ENCODE peak calls at places on chromosomes 16 and 17, in six cellular contexts. J is body of pancreas; L is HCT116; U is CD4-positive, CD25-positive, alpha-beta regulatory T cell; C is ovary; K is fibroblast of lung. M is an unnamed sample.

GRCh38 chr16:67198238-67198734 is 645 bp upstream of the ELMO3 start:
- DNase-seq in L (peak; percentile 64), J (peak; percentile 55), K (peak; percentile 24), U (no peak), C (peak; percentile 44), M (peak; percentile 66)

GRCh38 chr16:637081-638018 is 1.2 kb upstream of the METTL26 start:
- DNase-seq in J (peak; percentile 93), K (peak; percentile 78), U (peak; percentile 81), C (peak; percentile 91), L (no peak), M (peak; percentile 95)

GRCh38 chr17:52986056-52986662 is 827.6 kb upstream of the CA10 start:
- DNase-seq in L (no peak), J (no peak), C (no peak), U (no peak), K (no peak), M (no peak)

GRCh38 chr17:63550816-63551639 is 751 bp downstream of the DCAF7 start:
- DNase-seq in L (no peak), K (peak; percentile 58), C (no peak), U (no peak), J (peak; percentile 13), M (peak; percentile 32)

GRCh38 chr17:43779145-43780125 is 658 bp upstream of the DUSP3 start:
- DNase-seq in L (peak; percentile 34), K (no peak), C (no peak), U (no peak), J (no peak), M (no peak)

GRCh38 chr16:82655315-82655714 is 28.5 kb downstream of the CDH13 start:
- DNase-seq in U (peak; percentile 64), K (peak; percentile 93), C (no peak), L (no peak), J (peak; percentile 15), M (no peak)

GRCh38 chr16:81170824-81171223 is 67.7 kb upstream of the BCO1 start:
- DNase-seq in J (no peak), C (no peak), U (no peak), K (no peak), L (no peak), M (no peak)

GRCh38 chr16:1126577-1126976 is 26.3 kb upstream of the CACNA1H start:
- DNase-seq in C (no peak), U (no peak), L (no peak), J (no peak), K (no peak), M (no peak)

GRCh38 chr17:49565948-49566491 is 9.7 kb upstream of the NXPH3 start:
- DNase-seq in C (peak; percentile 78), K (peak; percentile 5), L (no peak), U (no peak), J (peak; percentile 86), M (peak; percentile 91)

GRCh38 chr16:66935319-66936011 is at the start of gene CES2:
- DNase-seq in J (peak; percentile 82), L (no peak), U (peak; percentile 5), K (peak; percentile 46), C (peak; percentile 49), M (peak; percentile 50)

GRCh38 chr16:31476305-31477219 is 4.6 kb downstream of the TGFB1I1 start:
- DNase-seq in L (no peak), J (peak; percentile 94), C (no peak), U (peak; percentile 81), K (no peak), M (peak; percentile 82)

GRCh38 chr16:11093578-11094074 is 149.3 kb downstream of the CLEC16A start:
- DNase-seq in J (no peak), U (no peak), K (no peak), C (no peak), L (no peak), M (no peak)

GRCh38 chr17:79388556-79389295 is 222.1 kb downstream of the RBFOX3 start:
- DNase-seq in L (peak; percentile 18), U (no peak), K (peak; percentile 19), C (peak; percentile 32), J (peak; percentile 79), M (peak; percentile 74)

GRCh38 chr17:80666867-80667266 is 122.2 kb downstream of the RPTOR start:
- DNase-seq in K (peak; percentile 34), U (no peak), L (no peak), J (no peak), C (no peak), M (no peak)

GRCh38 chr17:82574041-82574440 is 54.5 kb downstream of the FOXK2 start:
- DNase-seq in U (no peak), K (no peak), L (no peak), J (no peak), C (no peak), M (no peak)

GRCh38 chr17:80339118-80339517 is 75.8 kb upstream of the ENDOV start:
- DNase-seq in J (no peak), U (no peak), C (no peak), L (no peak), K (no peak), M (no peak)

GRCh38 chr17:66359351-66359750 is 56.9 kb downstream of the PRKCA start:
- DNase-seq in J (no peak), C (no peak), L (no peak), U (no peak), K (no peak), M (no peak)

DNA sequence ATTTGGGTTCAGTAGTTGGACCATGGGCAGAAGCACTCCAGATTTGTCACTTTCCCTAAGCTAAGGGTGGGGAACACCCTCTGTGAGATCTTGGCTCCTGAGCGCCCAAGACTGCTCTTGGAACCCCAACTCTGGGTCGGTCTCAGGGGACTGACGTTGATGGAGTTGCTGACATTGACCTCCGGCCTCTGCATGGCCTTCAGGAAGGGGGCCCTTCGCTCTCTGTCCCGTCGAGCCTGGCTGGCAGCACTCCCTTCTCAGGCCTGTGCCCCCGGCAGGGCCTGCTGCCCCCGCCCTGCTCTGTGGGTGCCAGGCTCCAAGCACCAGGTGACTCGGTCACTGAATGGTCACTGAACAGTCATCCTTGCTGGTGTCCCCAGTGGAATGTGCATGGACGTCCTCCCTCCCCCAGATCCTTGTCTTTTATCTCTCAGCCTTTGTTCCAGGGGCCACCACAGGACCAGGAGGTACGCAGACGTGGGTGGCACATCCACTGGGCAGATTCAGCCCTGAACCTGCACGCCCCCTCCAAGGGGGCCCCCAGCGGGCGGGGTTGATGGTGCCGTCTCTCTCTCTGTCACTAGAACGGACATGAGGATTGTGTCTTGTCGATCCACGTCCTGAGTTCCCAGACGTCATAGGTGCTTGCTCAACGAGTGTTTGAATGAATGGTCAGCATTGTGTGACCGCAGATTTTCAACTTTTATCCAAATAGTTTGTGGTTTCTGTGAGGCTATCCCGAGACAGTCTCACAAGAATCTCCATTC is 314.5 kb downstream of the SEC14L1 start:
- DNase-seq in K (peak; percentile 99), C (no peak), L (no peak), J (no peak), U (no peak), M (peak; percentile 66)
- H3K9me3 ChIP-seq in K (no peaks in the 10 kb centered on the region), C (no peaks in the 10 kb centered on the region), L (no peaks in the 10 kb centered on the region), J (no peaks in the 10 kb centered on the region), U (no peaks in the 10 kb centered on the region), M (no peaks in the 10 kb centered on the region)

DNA sequence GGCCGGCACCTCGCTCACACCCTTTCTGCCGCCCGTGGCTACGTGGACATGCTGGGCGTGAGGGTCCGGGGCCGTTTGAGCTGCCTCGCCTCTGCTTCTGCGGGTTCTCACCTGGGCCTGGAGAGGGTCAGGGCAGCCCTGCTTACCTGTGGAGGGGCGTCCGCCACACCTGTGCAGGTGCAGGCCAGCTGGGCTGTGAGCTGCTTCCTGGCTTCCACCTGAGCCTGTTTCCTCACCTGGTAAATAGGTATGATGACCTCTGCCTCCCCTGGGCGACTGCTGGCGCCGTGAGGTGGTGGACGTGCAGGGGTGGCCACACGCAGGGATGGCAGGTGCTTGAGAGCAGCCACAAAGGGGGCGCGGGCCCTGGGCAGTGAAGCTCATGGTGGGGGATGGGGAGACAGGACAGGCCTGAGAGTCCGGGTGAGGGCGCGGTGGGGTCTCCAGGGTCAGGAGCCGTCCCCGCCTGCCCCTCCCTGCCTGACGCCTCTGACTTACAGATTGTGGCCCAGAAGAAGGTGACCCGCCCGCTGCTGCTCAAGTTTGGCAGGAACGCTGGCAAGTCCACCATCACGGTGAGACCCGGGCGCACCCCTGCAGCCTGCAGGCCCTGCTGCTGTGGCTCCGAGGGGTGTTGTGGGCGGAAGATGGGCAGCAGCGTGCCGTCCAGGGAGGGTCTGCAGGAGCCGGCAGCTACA is 7.8 kb downstream of the CPNE7 start:
- DNase-seq in U (no peak), C (no peak), L (no peak), K (no peak), J (no peak), M (no peak)
- H3K9me3 ChIP-seq in U (no peaks in the 10 kb centered on the region), C (no peaks in the 10 kb centered on the region), L (peaks cover 4% of the 10 kb centered on the region), K (peaks cover 2% of the 10 kb centered on the region), J (no peaks in the 10 kb centered on the region), M (no peaks in the 10 kb centered on the region)

GRCh38 chr17:69951058-69951457 is 124.0 kb upstream of the KCNJ16 start:
- DNase-seq in K (no peak), C (no peak), J (no peak), U (no peak), L (no peak), M (no peak)

GRCh38 chr17:69949931-69950330 is 125.1 kb upstream of the KCNJ16 start:
- DNase-seq in K (no peak), J (no peak), C (no peak), U (no peak), L (no peak), M (no peak)

GRCh38 chr17:69959291-69959690 is 115.7 kb upstream of the KCNJ16 start:
- DNase-seq in L (no peak), J (no peak), C (no peak), K (peak; percentile 46), U (no peak), M (no peak)

GRCh38 chr17:69948406-69948805 is 126.6 kb upstream of the KCNJ16 start:
- DNase-seq in L (no peak), C (no peak), U (no peak), K (no peak), J (no peak), M (no peak)

DNA sequence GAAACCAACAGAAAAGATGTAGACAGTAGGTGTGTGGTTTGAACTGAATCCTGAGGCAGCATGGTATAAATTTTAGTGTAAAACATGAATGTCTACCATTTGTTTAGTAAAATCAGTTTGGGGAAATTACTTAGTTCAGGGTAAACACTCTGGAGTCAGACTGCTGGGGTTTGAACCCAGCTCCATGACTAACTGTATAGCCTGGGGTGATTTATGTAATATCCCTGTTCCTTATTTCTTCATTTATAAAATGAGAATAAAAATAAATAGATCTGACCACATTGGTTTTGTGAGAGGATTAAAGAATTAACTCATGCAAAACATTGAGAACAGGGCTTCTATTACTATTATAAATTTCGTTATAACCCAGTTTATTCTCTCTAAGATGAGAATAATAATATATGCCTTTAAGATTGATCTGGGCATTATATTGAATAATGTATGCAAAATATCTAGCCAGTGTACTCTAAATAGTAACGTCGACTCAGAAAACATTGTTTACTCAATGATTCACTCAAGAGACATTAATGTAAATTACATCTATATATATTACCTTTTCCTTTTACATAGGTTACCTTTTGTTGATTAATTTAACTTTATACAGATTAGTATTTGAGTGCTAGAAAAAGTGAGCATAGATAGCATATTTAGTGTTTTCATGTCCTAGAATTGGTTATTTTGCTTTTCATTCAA is 120.6 kb upstream of the KCNJ16 start:
- DNase-seq in J (no peak), L (no peak), C (no peak), K (no peak), U (no peak), M (no peak)
- H3K9me3 ChIP-seq in J (no peaks in the 10 kb centered on the region), L (peaks cover 3% of the 10 kb centered on the region), C (no peaks in the 10 kb centered on the region), K (no peaks in the 10 kb centered on the region), U (no peaks in the 10 kb centered on the region), M (no peaks in the 10 kb centered on the region)

GRCh38 chr16:60100371-60100770 is 1366.3 kb upstream of the GOT2 start:
- DNase-seq in J (no peak), L (no peak), U (no peak), C (no peak), K (no peak), M (no peak)
- H3K9me3 ChIP-seq in J (no peaks in the 10 kb centered on the region), L (peaks cover 21% of the 10 kb centered on the region), U (peaks cover 10% of the 10 kb centered on the region), C (no peaks in the 10 kb centered on the region), K (no peaks in the 10 kb centered on the region), M (no peaks in the 10 kb centered on the region)